ENCODE peak calls at places on chromosomes 2 and 18, in seven cellular contexts. B is activated CD4-positive, alpha-beta T cell treated with anti-CD3 and anti-CD28 coated beads for 36 hours; Q is putamen; N is GOT3; M is AG09309; L is hypothalamus; I is EH. K is an unnamed sample.

GRCh38 chr2:121173112-121173511 is 111.9 kb downstream of the TFCP2L1 start:
- DNase-seq in B (no peak), Q (no peak), N (no peak), M (no peak), L (no peak), I (no peak), K (no peak)

GRCh38 chr2:11024010-11024615 is 112.4 kb downstream of the KCNF1 start:
- DNase-seq in B (no peak), Q (no peak), N (no peak), M (no peak), L (no peak), I (peak), K (no peak)

GRCh38 chr2:133600231-133600630 is 32.0 kb upstream of the NCKAP5 start:
- DNase-seq in B (no peak), Q (peak), N (no peak), M (no peak), L (peak), I (no peak), K (no peak)

GRCh38 chr2:216560695-216561370 is 62.2 kb downstream of the RPL37A start:
- DNase-seq in B (no peak), Q (no peak), N (no peak), M (no peak), L (no peak), I (peak), K (no peak)

GRCh38 chr2:30315391-30316055 is 84.2 kb downstream of the LBH start:
- DNase-seq in B (no peak), Q (no peak), N (no peak), M (no peak), L (no peak), I (no peak), K (no peak)

GRCh38 chr2:234240917-234241316 is 190.4 kb downstream of the SPP2 start:
- DNase-seq in B (no peak), Q (no peak), N (no peak), M (peak), L (no peak), I (peak), K (no peak)

GRCh38 chr2:99803846-99804245 is 314.0 kb upstream of the REV1 start:
- DNase-seq in B (no peak), Q (no peak), N (no peak), M (peak), L (no peak), I (peak), K (no peak)

GRCh38 chr2:647691-648231 is 29.4 kb downstream of the TMEM18 start:
- DNase-seq in B (no peak), Q (no peak), N (no peak), M (no peak), L (no peak), I (no peak), K (no peak)

GRCh38 chr2:5322414-5322813 is 369.8 kb upstream of the SOX11 start:
- DNase-seq in B (no peak), Q (no peak), N (no peak), M (no peak), L (no peak), I (no peak), K (no peak)

GRCh38 chr2:240987588-240987987 is 10.8 kb upstream of the SNED1 start:
- DNase-seq in B (no peak), Q (no peak), N (no peak), M (no peak), L (no peak), I (no peak), K (no peak)

GRCh38 chr2:190863946-190864345 is 16.7 kb upstream of the GLS start:
- DNase-seq in B (no peak), Q (no peak), N (no peak), M (no peak), L (no peak), I (peak), K (no peak)

GRCh38 chr2:223788826-223789225 is 48.6 kb downstream of the AP1S3 start:
- DNase-seq in B (no peak), Q (no peak), N (no peak), M (no peak), L (no peak), I (no peak), K (no peak)

GRCh38 chr18:70453058-70453775 is 164.4 kb downstream of the SOCS6 start:
- DNase-seq in B (no peak), Q (no peak), N (no peak), M (no peak), L (no peak), I (peak), K (no peak)